ENCODE peak calls at places on chromosomes 5 and 9, in eight cellular contexts. C is GM23248, P is HCT116, T is SK-N-SH, D is OCI-LY7, S is IMR-90, I is Karpas-422, V is mesenchymal stem cell. R is an unnamed sample.

GRCh38 chr5:158987231-158987630 is 112.5 kb downstream of the EBF1 start:
- DNase-seq in V (no peak), D (no peak), P (no peak), I (no peak), C (no peak), T (no peak), S (no peak), R (no peak)

GRCh38 chr5:119285070-119285916 is 70.5 kb upstream of the TNFAIP8 start:
- DNase-seq in S (no peak), I (no peak), C (peak; percentile 42), D (no peak), V (peak; percentile 41), P (no peak), T (no peak), R (peak; percentile 63)

GRCh38 chr5:37640088-37640487 is 199.8 kb downstream of the GDNF start:
- DNase-seq in D (no peak), I (no peak), V (no peak), P (no peak), C (no peak), T (no peak), S (no peak), R (peak; percentile 57)

GRCh38 chr9:115986508-115986907 is 167.1 kb upstream of the PAPPA start:
- DNase-seq in D (no peak), T (no peak), V (peak; percentile 33), S (no peak), C (no peak), I (no peak), P (no peak), R (no peak)

GRCh38 chr9:112176410-112177010 is 1.4 kb upstream of the SUSD1 start:
- DNase-seq in C (no peak), D (no peak), I (no peak), V (peak; percentile 57), T (no peak), P (no peak), S (no peak), R (no peak)

GRCh38 chr9:85949591-85950335 is 8.8 kb downstream of the NAA35 start:
- DNase-seq in V (peak; percentile 39), C (peak; percentile 23), D (no peak), P (no peak), I (no peak), T (no peak), S (peak; percentile 52), R (peak; percentile 47)

GRCh38 chr9:109255394-109255793 is 65.5 kb downstream of the EPB41L4B start:
- DNase-seq in P (no peak), T (no peak), V (no peak), I (no peak), D (no peak), S (no peak), C (no peak), R (no peak)

GRCh38 chr9:103397868-103398600 is 402.9 kb downstream of the CYLC2 start:
- DNase-seq in P (peak; percentile 7), D (peak; percentile 31), I (peak; percentile 71), V (no peak), T (peak; percentile 30), C (peak; percentile 29), S (no peak), R (peak; percentile 20)

GRCh38 chr5:108384741-108385140 is 2.8 kb upstream of the FBXL17 start:
- DNase-seq in S (no peak), D (no peak), P (no peak), T (no peak), C (no peak), I (no peak), V (no peak), R (no peak)

GRCh38 chr5:159106193-159106568 is 6.5 kb upstream of the EBF1 start:
- DNase-seq in P (no peak), D (peak; percentile 50), I (peak; percentile 84), V (no peak), T (no peak), C (no peak), S (no peak), R (no peak)

GRCh38 chr5:131991593-131992324 is 19.7 kb downstream of the ACSL6 start:
- DNase-seq in P (no peak), S (no peak), I (no peak), T (no peak), V (no peak), C (no peak), D (no peak), R (no peak)

GRCh38 chr5:76583163-76584047 is 39.8 kb downstream of the F2RL2 start:
- DNase-seq in C (peak; percentile 39), P (peak; percentile 16), S (peak; percentile 44), I (no peak), T (no peak), V (peak; percentile 28), D (peak; percentile 39), R (peak; percentile 35)

GRCh38 chr9:129078691-129079503 is 2.0 kb upstream of the DOLPP1 start:
- DNase-seq in D (no peak), C (no peak), T (no peak), V (no peak), I (no peak), P (no peak), S (no peak), R (no peak)

GRCh38 chr5:178215263-178216002 is 11.1 kb downstream of the HNRNPAB start:
- DNase-seq in S (no peak), D (no peak), I (peak; percentile 43), T (no peak), P (no peak), V (no peak), C (no peak), R (no peak)

GRCh38 chr5:2415678-2416077 is 335.8 kb downstream of the IRX2 start:
- DNase-seq in P (no peak), V (no peak), T (peak; percentile 27), C (no peak), D (no peak), I (no peak), S (no peak), R (no peak)

GRCh38 chr9:16321461-16322119 is 548.9 kb downstream of the BNC2 start:
- DNase-seq in V (peak; percentile 55), S (peak; percentile 61), I (no peak), D (no peak), P (no peak), C (peak; percentile 84), T (peak; percentile 43), R (peak; percentile 77)

GRCh38 chr5:7754997-7755596 is 95.8 kb downstream of the CFAP90 start:
- DNase-seq in T (peak; percentile 66), P (peak; percentile 41), D (peak; percentile 53), S (peak; percentile 15), C (peak; percentile 55), V (no peak), I (peak; percentile 87), R (peak; percentile 2)

GRCh38 chr9:121783523-121784507 is 132.4 kb downstream of the DAB2IP start:
- DNase-seq in D (peak; percentile 43), V (no peak), P (no peak), I (no peak), C (no peak), T (no peak), S (no peak), R (no peak)
- H3K4me2 ChIP-seq in D (peak overlapping the region; percentile 37), V (no peak overlapping the region), P (no peak overlapping the region), I (no peak overlapping the region), C (no peak overlapping the region), T (no peak overlapping the region), S (no peak overlapping the region), R (no peak overlapping the region)

GRCh38 chr5:167633931-167634341 is 657.5 kb upstream of the WWC1 start:
- DNase-seq in D (no peak), V (peak; percentile 87), I (no peak), P (no peak), S (peak; percentile 57), C (peak; percentile 96), T (no peak), R (peak; percentile 97)

GRCh38 chr5:167639213-167639612 is 652.2 kb upstream of the WWC1 start:
- DNase-seq in T (no peak), C (peak; percentile 82), I (no peak), P (no peak), D (no peak), S (peak; percentile 62), V (peak; percentile 61), R (peak; percentile 86)

GRCh38 chr5:167631191-167631590 is 660.3 kb upstream of the WWC1 start:
- DNase-seq in V (no peak), D (no peak), P (no peak), T (no peak), C (no peak), S (no peak), I (no peak), R (no peak)

GRCh38 chr5:167633114-167633513 is 658.3 kb upstream of the WWC1 start:
- DNase-seq in C (no peak), V (no peak), T (no peak), S (no peak), I (no peak), P (no peak), D (no peak), R (no peak)

DNA sequence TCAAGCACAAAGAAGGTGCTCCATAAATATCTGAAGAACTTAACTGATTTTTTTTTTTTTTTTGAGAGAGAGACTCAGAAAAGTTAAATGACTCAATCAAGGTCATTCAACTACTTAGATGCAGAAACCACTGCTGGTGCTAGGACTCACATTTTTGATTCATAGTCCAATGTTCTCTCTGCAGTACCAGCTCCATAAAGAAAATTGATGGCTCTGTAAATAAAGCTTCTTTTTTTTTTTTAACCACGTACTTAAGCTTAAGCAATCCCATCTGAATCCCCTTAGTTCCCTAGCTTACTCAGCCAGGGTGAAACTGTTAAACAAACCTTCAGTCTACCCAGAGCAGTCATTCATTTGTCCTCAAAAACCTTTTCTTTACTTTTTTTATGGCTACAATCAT is 657.0 kb upstream of the WWC1 start:
- DNase-seq in V (peak; percentile 92), I (no peak), T (no peak), D (no peak), S (peak; percentile 74), P (no peak), C (peak; percentile 90), R (peak; percentile 91)
- H3K4me2 ChIP-seq in V (no peak overlapping the region), I (no peak overlapping the region), T (no peak overlapping the region), D (no peak overlapping the region), S (no peak overlapping the region), P (no peak overlapping the region), C (peak overlapping the region; percentile 67), R (peak overlapping the region; percentile 48)

DNA sequence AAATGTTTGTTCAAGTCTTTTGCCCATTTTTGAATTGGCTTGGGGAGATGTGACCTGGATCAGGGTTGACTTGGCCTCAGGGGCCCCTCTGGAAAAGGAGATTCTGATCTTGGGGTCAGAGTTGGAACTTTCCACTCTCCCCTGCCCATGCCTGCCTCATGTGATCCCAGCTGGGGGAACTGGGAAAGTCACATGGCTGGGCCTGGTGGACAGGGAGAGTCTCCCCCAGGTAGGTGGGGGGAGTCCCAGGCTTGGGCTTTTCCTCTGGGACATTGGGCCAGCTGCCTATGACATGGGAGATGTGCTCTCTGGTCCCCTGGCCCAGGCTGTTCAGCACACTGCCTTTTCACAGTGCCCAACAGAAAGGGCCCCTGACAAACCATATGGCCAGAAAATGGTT is 60.7 kb downstream of the NDST1 start:
- DNase-seq in S (no peak), T (no peak), P (no peak), C (no peak), V (no peak), D (no peak), I (no peak), R (no peak)
- H3K4me2 ChIP-seq in S (no peak overlapping the region), T (no peak overlapping the region), P (no peak overlapping the region), C (no peak overlapping the region), V (no peak overlapping the region), D (no peak overlapping the region), I (no peak overlapping the region), R (no peak overlapping the region)

DNA sequence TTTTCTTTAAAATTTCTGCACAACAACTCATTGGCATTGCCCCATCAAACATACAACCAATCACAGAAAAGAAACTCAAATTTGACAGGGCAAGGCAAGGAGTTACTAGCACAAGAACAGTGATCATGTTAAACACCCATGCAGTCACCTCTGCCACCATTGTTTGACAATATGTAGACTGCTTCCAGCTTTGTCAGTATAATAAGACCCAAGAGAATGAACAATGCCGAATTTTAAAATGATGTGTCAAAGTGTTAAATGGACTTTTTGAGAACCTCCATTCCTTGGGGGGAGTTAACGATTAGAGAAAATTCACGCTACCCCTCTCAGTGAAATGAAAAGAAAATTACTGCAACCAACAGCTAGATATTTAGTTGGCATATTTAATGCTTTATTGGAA is 109.2 kb downstream of the SEMA6A start:
- DNase-seq in S (no peak), D (no peak), V (no peak), T (no peak), C (no peak), I (no peak), P (no peak), R (no peak)
- H3K4me2 ChIP-seq in S (no peak overlapping the region), D (no peak overlapping the region), V (no peak overlapping the region), T (no peak overlapping the region), C (no peak overlapping the region), I (no peak overlapping the region), P (no peak overlapping the region), R (no peak overlapping the region)